ENCODE peak calls at places on chromosomes 5 and 9, in ten cellular contexts. A, C, T, M, L, I, X, S, J and U are unnamed samples.

GRCh38 chr5:89878140-89878570 is 531.4 kb downstream of the CETN3 start:
- DNase-seq in A (peak; percentile 59), C (peak; percentile 4), T (peak; percentile 90), M (peak; percentile 7), L (no peak), I (peak; percentile 42), X (no peak), S (peak; percentile 60), J (peak; percentile 68), U (no peak)

GRCh38 chr5:168916266-168916665 is 337.1 kb upstream of the PANK3 start:
- DNase-seq in A (no peak), C (peak; percentile 60), T (peak; percentile 70), M (no peak), L (no peak), I (no peak), X (no peak), S (peak; percentile 28), J (no peak), U (no peak)

GRCh38 chr5:149486726-149487635 is 64.3 kb downstream of the CSNK1A1 start:
- DNase-seq in A (no peak), C (no peak), T (peak; percentile 72), M (no peak), L (no peak), I (no peak), X (peak; percentile 68), S (no peak), J (peak; percentile 54), U (no peak)

GRCh38 chr5:73031839-73032238 is 76.0 kb downstream of the FCHO2 start:
- DNase-seq in A (peak; percentile 21), C (no peak), T (peak; percentile 84), M (peak; percentile 12), L (no peak), I (no peak), X (no peak), S (peak; percentile 5), J (peak; percentile 79), U (no peak)

GRCh38 chr9:1995084-1995483 is 20.1 kb upstream of the SMARCA2 start:
- DNase-seq in A (no peak), C (peak; percentile 93), T (peak; percentile 3), M (no peak), L (no peak), I (no peak), X (no peak), S (no peak), J (no peak), U (no peak)

GRCh38 chr9:130316406-130316805 is 50.8 kb downstream of the HMCN2 start:
- DNase-seq in A (no peak), C (no peak), T (no peak), M (no peak), L (no peak), I (no peak), X (no peak), S (no peak), J (no peak), U (no peak)

GRCh38 chr9:81759680-81760215 is 70.4 kb upstream of the TLE1 start:
- DNase-seq in A (peak; percentile 21), C (no peak), T (peak; percentile 93), M (no peak), L (no peak), I (no peak), X (peak; percentile 47), S (peak; percentile 81), J (peak; percentile 90), U (no peak)

GRCh38 chr9:112029921-112030444 is 133.4 kb downstream of the UGCG start:
- DNase-seq in A (no peak), C (peak; percentile 60), T (peak; percentile 23), M (no peak), L (no peak), I (no peak), X (peak; percentile 99), S (peak; percentile 67), J (no peak), U (no peak)

GRCh38 chr9:120625222-120625621 is 45.3 kb upstream of the CDK5RAP2 start:
- DNase-seq in A (no peak), C (peak; percentile 32), T (peak; percentile 43), M (no peak), L (no peak), I (no peak), X (no peak), S (no peak), J (peak; percentile 22), U (no peak)

GRCh38 chr5:126108505-126108904 is 314.7 kb upstream of the GRAMD2B start:
- DNase-seq in A (no peak), C (no peak), T (no peak), M (no peak), L (no peak), I (no peak), X (no peak), S (no peak), J (no peak), U (no peak)

GRCh38 chr9:73515216-73515615 is 363.6 kb downstream of the ANXA1 start:
- DNase-seq in A (no peak), C (no peak), T (no peak), M (no peak), L (no peak), I (no peak), X (no peak), S (peak; percentile 5), J (no peak), U (no peak)

GRCh38 chr5:71887680-71888079 is 168.6 kb downstream of the CARTPT start:
- DNase-seq in A (peak; percentile 77), C (peak; percentile 79), T (peak; percentile 89), M (peak; percentile 49), L (peak; percentile 75), I (peak; percentile 89), X (peak; percentile 84), S (peak; percentile 53), J (peak; percentile 93), U (peak; percentile 90)

GRCh38 chr9:136695435-136695895 is 8.2 kb upstream of the AGPAT2 start:
- DNase-seq in A (peak; percentile 24), C (no peak), T (no peak), M (no peak), L (no peak), I (no peak), X (peak; percentile 95), S (no peak), J (no peak), U (no peak)

GRCh38 chr5:180090769-180091546 is 19.4 kb upstream of the RNF130 start:
- DNase-seq in A (peak; percentile 64), C (peak; percentile 89), T (peak; percentile 56), M (peak; percentile 62), L (no peak), I (peak; percentile 57), X (no peak), S (peak; percentile 64), J (peak; percentile 33), U (peak; percentile 36)
- H3K27ac ChIP-seq in A (no peak overlapping the region), C (no peak overlapping the region), T (no peak overlapping the region), M (no peak overlapping the region), L (no peak overlapping the region), I (no peak overlapping the region), X (no peak overlapping the region), S (no peak overlapping the region), J (no peak overlapping the region), U (no peak overlapping the region)

GRCh38 chr9:95494416-95495371 is 22.1 kb downstream of the PTCH1 start:
- DNase-seq in A (no peak), C (peak; percentile 70), T (peak; percentile 48), M (peak; percentile 26), L (peak; percentile 88), I (peak; percentile 94), X (no peak), S (peak; percentile 42), J (peak; percentile 37), U (peak; percentile 98)
- H3K4me1 ChIP-seq in A (peaks cover 6% of the 10 kb centered on the region), C (peaks cover 66% of the 10 kb centered on the region), T (peaks cover 7% of the 10 kb centered on the region), M (peaks cover 14% of the 10 kb centered on the region), L (peaks cover 20% of the 10 kb centered on the region), I (peaks cover 45% of the 10 kb centered on the region), X (peaks cover 4% of the 10 kb centered on the region), S (peaks cover 62% of the 10 kb centered on the region), J (peaks cover 12% of the 10 kb centered on the region), U (peaks cover 66% of the 10 kb centered on the region)

DNA sequence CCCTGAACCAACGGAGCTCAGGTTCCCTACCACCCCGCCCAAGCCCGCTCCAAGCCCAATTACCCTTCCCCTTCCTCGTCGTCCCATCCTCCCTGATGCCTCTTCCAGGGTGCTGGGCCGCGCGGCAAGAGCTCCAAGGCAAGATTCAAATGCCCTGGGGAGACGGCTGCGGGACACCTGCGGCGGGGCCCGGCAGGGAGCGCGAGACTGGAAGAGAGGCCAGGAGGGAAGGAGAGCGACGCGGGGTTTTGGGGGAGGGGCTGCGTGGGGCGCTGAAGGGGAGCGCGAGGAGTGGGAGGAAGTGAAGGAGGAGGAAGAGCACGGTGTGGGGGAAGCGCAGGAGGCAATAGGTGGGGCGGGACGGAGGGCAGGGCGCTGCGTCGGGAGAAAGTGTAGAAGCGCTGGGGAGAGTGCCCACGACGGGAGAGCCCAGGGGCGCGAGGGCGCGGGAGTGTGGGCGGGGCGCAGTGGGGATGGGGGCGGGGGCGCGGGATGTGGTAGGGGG is 975 bp upstream of the NXNL2 start:
- DNase-seq in A (no peak), C (peak; percentile 68), T (peak; percentile 65), M (peak; percentile 30), L (no peak), I (no peak), X (peak; percentile 41), S (peak; percentile 73), J (peak; percentile 32), U (no peak)
- H3K79me2 ChIP-seq in A (no peaks in the 10 kb centered on the region), C (no peaks in the 10 kb centered on the region), T (no peaks in the 10 kb centered on the region), M (no peaks in the 10 kb centered on the region), L (no peaks in the 10 kb centered on the region), I (no peaks in the 10 kb centered on the region), X (no peaks in the 10 kb centered on the region), S (no peaks in the 10 kb centered on the region), J (peaks cover 16% of the 10 kb centered on the region), U (no peaks in the 10 kb centered on the region)

GRCh38 chr5:43019293-43019614 is 20.9 kb downstream of the ANXA2R start:
- DNase-seq in A (no peak), C (no peak), T (no peak), M (no peak), L (no peak), I (no peak), X (no peak), S (no peak), J (no peak), U (no peak)

GRCh38 chr5:43016217-43016779 is 23.8 kb downstream of the ANXA2R start:
- DNase-seq in A (no peak), C (no peak), T (no peak), M (no peak), L (no peak), I (no peak), X (no peak), S (no peak), J (no peak), U (no peak)

GRCh38 chr5:43019615-43020293 is 20.4 kb downstream of the ANXA2R start:
- DNase-seq in A (peak; percentile 87), C (peak; percentile 93), T (peak; percentile 53), M (no peak), L (no peak), I (peak; percentile 95), X (peak; percentile 83), S (peak; percentile 85), J (peak; percentile 92), U (peak; percentile 95)

GRCh38 chr5:43020294-43020711 is 19.8 kb downstream of the ANXA2R start:
- DNase-seq in A (no peak), C (peak; percentile 54), T (no peak), M (no peak), L (no peak), I (no peak), X (no peak), S (no peak), J (no peak), U (peak; percentile 29)

DNA sequence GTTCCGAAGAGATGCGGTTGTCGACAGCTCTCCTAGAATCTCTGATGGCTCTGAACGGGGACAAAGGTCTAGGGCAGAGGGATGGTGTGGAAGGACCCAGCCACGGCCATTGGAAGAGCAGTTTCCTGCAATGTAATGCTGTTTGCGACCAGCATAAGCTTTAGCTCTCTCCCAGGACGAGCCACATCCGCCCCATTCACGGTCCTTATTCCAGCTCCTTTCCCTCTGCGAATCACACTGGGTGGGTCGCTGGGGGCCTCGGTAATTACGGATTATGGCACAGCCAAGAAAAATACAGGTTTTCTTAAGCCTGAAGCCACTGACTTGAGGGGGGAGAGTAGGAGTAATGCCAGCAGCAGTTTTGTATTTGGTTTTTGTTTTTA is 22.7 kb downstream of the ANXA2R start:
- DNase-seq in A (no peak), C (no peak), T (peak; percentile 48), M (no peak), L (no peak), I (peak; percentile 62), X (no peak), S (peak; percentile 54), J (peak; percentile 63), U (peak; percentile 31)
- H3K27ac ChIP-seq in A (peak overlapping the region; percentile 78), C (no peak overlapping the region), T (peak overlapping the region; percentile 96), M (no peak overlapping the region), L (peak overlapping the region; percentile 94), I (peak overlapping the region; percentile 88), X (no peak overlapping the region), S (peak overlapping the region; percentile 93), J (peak overlapping the region; percentile 94), U (peak overlapping the region; percentile 93)